ENCODE peak calls at places on chromosome 18, in seven cellular contexts. P, B, C, M, H, Z and X are unnamed samples.

GRCh38 chr18:31876707-31877106 is 66.2 kb downstream of the TRAPPC8 start:
- DNase-seq in C (no peak), H (no peak), M (no peak), B (no peak), Z (no peak), P (no peak), X (no peak)

GRCh38 chr18:9287037-9287436 is 47.5 kb upstream of the TWSG1 start:
- DNase-seq in B (no peak), C (no peak), H (no peak), M (no peak), Z (no peak), P (no peak), X (no peak)

GRCh38 chr18:69961718-69962117 is 14.0 kb upstream of the CD226 start:
- DNase-seq in M (no peak), P (no peak), H (no peak), B (no peak), C (no peak), Z (no peak), X (no peak)

GRCh38 chr18:32160547-32160946 is 29.3 kb upstream of the MEP1B start:
- DNase-seq in B (no peak), P (no peak), M (no peak), Z (no peak), H (no peak), C (no peak), X (no peak)

GRCh38 chr18:60018801-60019462 is 119.1 kb downstream of the PMAIP1 start:
- DNase-seq in M (no peak), H (no peak), C (no peak), Z (no peak), B (no peak), P (no peak), X (no peak)

GRCh38 chr18:48711651-48712486 is 173.0 kb downstream of the CTIF start:
- DNase-seq in P (no peak), H (no peak), B (no peak), M (peak; percentile 34), Z (peak; percentile 37), C (no peak), X (no peak)

GRCh38 chr18:54257015-54257414 is 12.3 kb upstream of the POLI start:
- DNase-seq in M (no peak), B (no peak), P (no peak), Z (no peak), H (no peak), C (no peak), X (no peak)

GRCh38 chr18:45761512-45762114 is 37.6 kb downstream of the SLC14A1 start:
- DNase-seq in C (no peak), P (no peak), Z (no peak), B (no peak), H (no peak), M (no peak), X (no peak)

GRCh38 chr18:2147866-2148265 is 423.4 kb downstream of the METTL4 start:
- DNase-seq in P (no peak), B (no peak), M (no peak), Z (no peak), C (no peak), H (no peak), X (no peak)

GRCh38 chr18:10580215-10580614 is 54.4 kb downstream of the NAPG start:
- DNase-seq in Z (no peak), M (no peak), P (no peak), H (no peak), C (no peak), B (no peak), X (no peak)

GRCh38 chr18:74310411-74310810 is 5.2 kb upstream of the C18orf63 start:
- DNase-seq in H (no peak), C (no peak), M (peak; percentile 60), P (no peak), Z (no peak), B (no peak), X (no peak)

GRCh38 chr18:68172842-68173549 is 541.9 kb downstream of the TMX3 start:
- DNase-seq in H (no peak), B (no peak), M (peak; percentile 21), Z (no peak), P (no peak), C (no peak), X (no peak)